ENCODE peak calls at places on chromosomes 1 and 21, in eight cellular contexts. I is osteocyte, X is T-helper 17 cell, W is non-pigmented ciliary epithelial cell, F is brain microvascular endothelial cell, M is HS-27A, U is uterus, Y is HFF-Myc. T is an unnamed sample.

GRCh38 chr1:93681549-93682412 is at the start of gene BCAR3:
- DNase-seq in I (peak), X (no peak), W (no peak), F (peak), M (no peak), U (peak), Y (no peak), T (no peak)

GRCh38 chr1:55506686-55507577 is 291.8 kb upstream of the USP24 start:
- DNase-seq in I (peak), X (no peak), W (no peak), F (peak), M (peak), U (no peak), Y (no peak), T (no peak)

GRCh38 chr1:76625887-76626286 is 241.4 kb upstream of the ST6GALNAC5 start:
- DNase-seq in I (no peak), X (no peak), W (no peak), F (no peak), M (no peak), U (no peak), Y (no peak), T (no peak)

GRCh38 chr1:92425617-92426016 is 61.1 kb downstream of the GFI1 start:
- DNase-seq in I (no peak), X (no peak), W (no peak), F (no peak), M (no peak), U (no peak), Y (no peak), T (no peak)

GRCh38 chr1:66276229-66276628 is 257.7 kb upstream of the SGIP1 start:
- DNase-seq in I (no peak), X (no peak), W (no peak), F (no peak), M (no peak), U (no peak), Y (no peak), T (no peak)

GRCh38 chr1:171897304-171897703 is 56.0 kb downstream of the DNM3 start:
- DNase-seq in I (no peak), X (no peak), W (no peak), F (no peak), M (no peak), U (no peak), Y (no peak), T (no peak)

GRCh38 chr1:90710579-90711536 is 6.2 kb downstream of the BARHL2 start:
- DNase-seq in I (no peak), X (no peak), W (no peak), F (no peak), M (no peak), U (no peak), Y (no peak), T (no peak)

GRCh38 chr1:194159941-194160340 is 973.5 kb upstream of the B3GALT2 start:
- DNase-seq in I (no peak), X (no peak), W (no peak), F (no peak), M (no peak), U (no peak), Y (no peak), T (no peak)

GRCh38 chr1:87644500-87645245 is 316.0 kb downstream of the LMO4 start:
- DNase-seq in I (no peak), X (no peak), W (peak), F (peak), M (peak), U (no peak), Y (no peak), T (no peak)

GRCh38 chr1:239293350-239294111 is 92.8 kb upstream of the CHRM3 start:
- DNase-seq in I (no peak), X (no peak), W (no peak), F (no peak), M (no peak), U (peak), Y (no peak), T (no peak)

GRCh38 chr21:33019516-33019884 is 6.2 kb upstream of the OLIG2 start:
- DNase-seq in I (no peak), X (no peak), W (no peak), F (no peak), M (no peak), U (no peak), Y (no peak), T (no peak)

GRCh38 chr1:42279055-42279454 is 56.0 kb downstream of the FOXJ3 start:
- DNase-seq in I (no peak), X (no peak), W (no peak), F (no peak), M (no peak), U (no peak), Y (no peak), T (no peak)

GRCh38 chr1:235077163-235077540 is 51.5 kb downstream of the TOMM20 start:
- DNase-seq in I (no peak), X (no peak), W (no peak), F (no peak), M (no peak), U (no peak), Y (no peak), T (no peak)

GRCh38 chr1:116075981-116076380 is 35.2 kb upstream of the MAB21L3 start:
- DNase-seq in I (no peak), X (no peak), W (peak), F (peak), M (peak), U (no peak), Y (no peak), T (no peak)

GRCh38 chr1:160664573-160665051 is 17.8 kb upstream of the SLAMF1 start:
- DNase-seq in I (no peak), X (peak), W (no peak), F (no peak), M (no peak), U (no peak), Y (no peak), T (no peak)

GRCh38 chr1:87149166-87150065 is 179.3 kb upstream of the LMO4 start:
- DNase-seq in I (no peak), X (no peak), W (peak), F (no peak), M (no peak), U (no peak), Y (peak), T (no peak)

GRCh38 chr1:205396972-205397616 is 24.8 kb downstream of the LEMD1 start:
- DNase-seq in I (no peak), X (no peak), W (peak), F (peak), M (no peak), U (no peak), Y (no peak), T (no peak)

GRCh38 chr1:44368471-44369151 is 13.6 kb upstream of the ERI3 start:
- DNase-seq in I (no peak), X (no peak), W (no peak), F (no peak), M (no peak), U (no peak), Y (no peak), T (no peak)

GRCh38 chr1:113747376-113747775 is 11.9 kb downstream of the PHTF1 start:
- DNase-seq in I (no peak), X (no peak), W (peak), F (no peak), M (peak), U (no peak), Y (no peak), T (no peak)

GRCh38 chr1:19648689-19649088 is 4.6 kb downstream of the NBL1 start:
- DNase-seq in I (no peak), X (no peak), W (no peak), F (no peak), M (no peak), U (peak), Y (no peak), T (no peak)

GRCh38 chr1:220227393-220227792 is 44.9 kb downstream of the RAB3GAP2 start:
- DNase-seq in I (no peak), X (no peak), W (no peak), F (no peak), M (no peak), U (no peak), Y (no peak), T (no peak)

GRCh38 chr1:239786464-239786863 is 305.2 kb upstream of the FMN2 start:
- DNase-seq in I (no peak), X (no peak), W (no peak), F (no peak), M (no peak), U (no peak), Y (no peak), T (no peak)

GRCh38 chr1:66207484-66207883 is 326.5 kb upstream of the SGIP1 start:
- DNase-seq in I (no peak), X (no peak), W (no peak), F (peak), M (no peak), U (peak), Y (no peak), T (no peak)